ENCODE peak calls at places on chromosome 1, in four cellular contexts. W is K562, Y is H1, V is GM12878. P is an unnamed sample.
A peak's percentile ranks its signal among the peaks of the same experiment; 100 is the strongest.

GRCh38 chr1:77044133-77044849 is 174.9 kb downstream of the PIGK start:
- DNase-seq in W (no peak), Y (no peak), V (no peak), P (no peak)

GRCh38 chr1:205286335-205286950 is 35.1 kb downstream of the NUAK2 start:
- DNase-seq in W (no peak), Y (no peak), V (peak; percentile 84), P (no peak)

GRCh38 chr1:65059930-65060538 is 88.0 kb upstream of the AK4 start:
- DNase-seq in W (peak; percentile 31), Y (no peak), V (no peak), P (peak; percentile 17)

GRCh38 chr1:157146244-157146643 is 8.0 kb upstream of the ETV3 start:
- DNase-seq in W (no peak), Y (no peak), V (no peak), P (no peak)

GRCh38 chr1:164630626-164631396 is 71.8 kb downstream of the PBX1 start:
- DNase-seq in W (no peak), Y (no peak), V (no peak), P (no peak)

GRCh38 chr1:224438989-224439388 is 4.4 kb upstream of the WDR26 start:
- DNase-seq in W (no peak), Y (no peak), V (no peak), P (peak; percentile 91)

GRCh38 chr1:68112835-68113243 is 62.4 kb upstream of the DIRAS3 start:
- DNase-seq in W (no peak), Y (no peak), V (no peak), P (no peak)

GRCh38 chr1:117674521-117675400 is 68.9 kb downstream of the TENT5C start:
- DNase-seq in W (peak; percentile 58), Y (no peak), V (no peak), P (no peak)

GRCh38 chr1:16430598-16430997 is 6.6 kb downstream of the SPATA21 start:
- DNase-seq in W (peak; percentile 78), Y (no peak), V (no peak), P (no peak)

GRCh38 chr1:153775432-153776311 is 465 bp downstream of the SLC27A3 start:
- DNase-seq in W (peak; percentile 77), Y (peak; percentile 70), V (no peak), P (no peak)
- TF ChIP-seq POLR2A in W (no peak), Y (peak; percentile 70), V (peak; percentile 87), P (no peak)

GRCh38 chr1:34370748-34371147 is 194.0 kb downstream of the C1orf94 start:
- DNase-seq in W (no peak), Y (no peak), V (no peak), P (no peak)
- TF ChIP-seq HDAC6 in W (no peak), Y (no peak), V (no peak), P (no peak)

GRCh38 chr1:230067871-230068814 is 1.1 kb downstream of the GALNT2 start:
- DNase-seq in W (peak; percentile 47), Y (no peak), V (no peak), P (no peak)

GRCh38 chr1:230070321-230071208 is 3.5 kb downstream of the GALNT2 start:
- DNase-seq in W (no peak), Y (no peak), V (no peak), P (no peak)

GRCh38 chr1:230069813-230070212 is 2.8 kb downstream of the GALNT2 start:
- DNase-seq in W (no peak), Y (no peak), V (no peak), P (no peak)

GRCh38 chr1:230067441-230067870 is 418 bp downstream of the GALNT2 start:
- DNase-seq in W (peak; percentile 78), Y (no peak), V (no peak), P (peak; percentile 16)

GRCh38 chr1:230068952-230069684 is 2.1 kb downstream of the GALNT2 start:
- DNase-seq in W (no peak), Y (no peak), V (no peak), P (no peak)
- TF ChIP-seq POLR2A in W (no peak), Y (no peak), V (no peak), P (no peak)

GRCh38 chr1:96384611-96385010 is 337.0 kb upstream of the PTBP2 start:
- DNase-seq in W (no peak), Y (no peak), V (no peak), P (no peak)

GRCh38 chr1:96387785-96388184 is 333.8 kb upstream of the PTBP2 start:
- DNase-seq in W (no peak), Y (no peak), V (no peak), P (no peak)

DNA sequence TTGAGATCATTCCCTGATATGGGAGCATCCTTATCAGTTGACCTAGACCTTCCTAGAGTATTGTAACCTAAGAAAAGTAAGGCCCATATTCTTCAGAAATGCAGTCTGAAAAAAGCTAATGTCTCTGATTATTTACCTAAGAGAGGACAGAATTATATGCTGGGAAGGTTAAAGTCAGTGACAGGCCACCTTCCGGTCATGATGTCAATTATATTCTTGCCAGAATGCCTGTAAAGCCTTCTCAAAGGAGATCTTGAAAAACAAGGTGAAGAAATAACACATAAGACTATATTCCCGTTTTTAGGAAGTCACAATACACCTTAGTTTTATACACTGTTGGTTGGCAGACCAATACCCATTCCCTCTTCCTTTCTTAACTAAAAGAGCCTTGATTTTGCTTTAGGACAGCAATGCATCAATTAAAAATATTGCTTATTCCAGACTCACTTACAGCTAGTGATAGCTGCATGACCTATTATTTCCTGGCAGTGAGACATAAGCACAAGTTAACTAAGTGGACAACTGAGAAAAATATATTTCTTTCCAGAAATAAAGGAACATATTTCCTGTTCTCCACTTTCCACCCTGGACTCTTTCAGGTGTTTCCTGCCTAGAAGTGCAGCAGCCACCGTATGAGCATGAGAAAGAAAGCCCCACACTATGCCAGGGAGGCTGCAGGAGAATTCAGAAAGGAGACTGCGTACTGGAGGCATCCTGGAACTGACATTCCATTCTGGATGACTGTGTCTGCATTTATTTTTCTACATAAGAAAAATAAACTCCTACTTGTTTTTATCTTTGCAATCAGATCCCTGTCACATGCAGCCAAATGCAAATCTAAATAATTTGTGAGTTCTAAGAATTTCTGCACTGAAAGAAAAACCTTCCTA is 332.9 kb upstream of the PTBP2 start:
- DNase-seq in W (no peak), Y (no peak), V (no peak), P (no peak)
- TF ChIP-seq HDAC6 in W (no peak), Y (no peak), V (no peak), P (no peak)

DNA sequence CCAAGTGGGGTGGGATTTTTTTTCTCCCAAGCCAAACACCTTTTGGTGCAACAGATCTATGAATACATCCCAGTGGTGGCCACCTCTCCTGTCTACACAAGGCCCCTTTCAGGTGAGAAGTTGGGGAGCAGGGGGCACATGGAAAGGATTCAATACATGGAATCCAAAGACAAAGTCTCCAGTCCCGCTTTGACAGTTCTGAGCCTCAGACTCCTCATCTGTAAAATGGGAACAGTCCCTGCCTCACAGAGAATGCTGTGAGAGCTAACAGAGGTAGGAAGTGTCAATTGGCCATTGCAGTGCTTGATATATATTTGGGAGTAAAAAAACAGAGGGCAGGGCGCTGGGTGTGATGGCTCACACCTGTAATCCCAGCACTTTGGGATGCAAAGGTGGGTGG is 26.7 kb upstream of the ZNF436 start:
- DNase-seq in W (no peak), Y (no peak), V (no peak), P (no peak)
- TF ChIP-seq POLR2A in W (no peak), Y (no peak), V (no peak), P (no peak)

DNA sequence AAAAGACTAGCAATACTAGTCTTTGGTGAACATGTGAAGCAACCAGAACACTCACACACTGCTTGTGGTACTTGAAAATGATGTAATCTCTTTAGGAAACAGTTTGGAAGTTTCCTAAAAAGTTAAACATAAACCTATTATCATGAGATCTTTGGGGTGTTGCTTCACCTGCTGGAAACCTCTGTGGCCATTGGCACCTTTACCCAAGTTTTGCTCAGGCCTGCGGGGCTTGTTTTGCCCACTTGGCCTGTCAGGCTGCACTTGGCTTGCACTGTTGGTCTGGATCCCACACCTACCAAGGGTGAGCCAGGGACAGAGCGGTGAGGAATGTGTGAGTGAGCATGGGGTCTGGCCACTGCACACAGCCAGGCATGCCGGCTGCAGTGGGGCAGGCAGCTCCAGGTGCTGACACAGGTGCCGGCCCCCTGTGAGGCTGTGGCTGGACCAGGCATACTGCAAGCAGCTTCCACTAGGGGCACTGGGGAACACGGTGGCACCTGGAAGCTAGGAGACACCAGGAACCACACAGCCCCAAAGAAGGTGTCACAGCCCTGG is 14.4 kb upstream of the FNBP1L start:
- DNase-seq in W (no peak), Y (no peak), V (no peak), P (no peak)
- TF ChIP-seq HDAC6 in W (no peak), Y (no peak), V (no peak), P (no peak)

DNA sequence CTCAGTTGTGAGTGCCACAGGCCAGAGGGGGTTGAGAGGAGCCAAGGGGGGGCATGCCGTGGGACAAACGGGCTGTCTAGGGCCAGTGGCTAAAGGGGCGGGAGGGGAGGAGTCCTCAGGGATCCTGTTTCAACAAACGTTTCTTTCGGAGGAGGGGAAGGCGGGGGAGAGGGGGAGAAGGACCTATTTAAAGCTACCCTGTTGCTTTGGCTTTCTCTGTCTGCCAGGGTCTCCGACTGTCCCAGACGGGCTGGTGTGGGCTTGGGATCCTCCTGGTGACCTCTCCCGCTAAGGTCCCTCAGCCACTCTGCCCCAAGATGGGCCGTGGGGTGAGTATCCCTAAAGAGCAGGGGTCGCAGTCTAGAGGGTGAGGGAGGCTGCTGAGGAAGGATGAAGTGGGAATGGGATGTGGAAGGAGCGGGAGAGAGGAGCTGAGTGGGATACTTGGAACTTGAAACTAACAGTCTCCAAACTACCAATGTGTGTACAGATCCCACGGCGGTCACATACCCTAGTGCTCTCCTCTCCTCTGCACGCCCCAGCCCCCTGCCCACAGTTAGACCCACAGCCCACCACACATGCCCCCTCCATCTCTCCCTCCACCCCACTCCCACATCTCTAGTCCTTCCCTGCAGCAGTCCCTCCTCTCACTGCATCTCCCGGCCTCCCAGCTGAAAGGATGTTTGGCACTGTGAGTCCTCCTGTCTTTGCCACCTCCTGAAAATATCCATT is at the start of gene ATP1A2:
- DNase-seq in W (no peak), Y (no peak), V (no peak), P (no peak)
- TF ChIP-seq POLR2A in W (no peak), Y (no peak), V (no peak), P (no peak)

DNA sequence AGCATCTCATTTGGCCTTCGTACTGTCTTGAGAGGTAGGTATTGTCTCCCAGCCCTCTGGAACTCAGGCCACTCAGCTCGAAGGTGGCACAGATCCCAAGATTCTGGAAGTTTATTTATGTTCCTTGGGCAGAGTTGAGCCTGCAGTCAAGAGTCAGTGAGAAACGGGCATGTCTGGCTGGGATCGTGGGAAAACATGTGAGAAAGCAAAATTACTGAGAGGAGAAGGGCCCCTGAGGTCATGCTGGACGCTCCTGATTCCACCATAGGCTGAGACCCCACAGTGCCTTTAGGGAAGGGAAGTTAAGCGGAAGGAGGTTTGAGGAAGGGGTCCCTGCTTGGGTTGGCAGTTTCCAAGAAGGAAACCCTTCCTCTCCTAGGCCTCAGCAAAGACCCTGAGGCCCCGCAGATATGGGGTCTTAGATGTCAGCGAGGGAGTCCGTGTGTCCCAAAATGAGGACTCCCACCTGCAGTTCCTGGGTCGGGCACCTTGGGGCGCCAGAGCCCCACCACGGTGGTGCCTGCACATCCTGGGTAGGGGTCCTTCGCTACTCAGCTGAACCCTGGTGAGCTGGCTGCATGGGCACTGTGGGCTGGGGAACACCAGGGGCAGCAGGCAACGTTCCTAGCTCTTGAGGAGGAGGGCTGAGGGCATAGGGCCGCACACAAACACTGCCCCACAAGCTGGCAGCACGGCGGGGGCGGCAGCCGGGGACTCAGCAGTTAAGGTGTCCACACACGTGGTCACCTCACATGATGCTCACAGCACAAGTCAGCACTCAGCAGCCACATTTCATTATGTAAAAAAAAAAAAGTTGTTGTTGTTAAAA is 12.3 kb upstream of the SEMA4A start:
- DNase-seq in W (peak; percentile 73), Y (no peak), V (no peak), P (no peak)
- TF ChIP-seq HDAC6 in W (no peak), Y (no peak), V (no peak), P (no peak)